ENCODE peak calls at places on chromosomes 16 and 17, in six cellular contexts. N, Q, Y, T, O and G are unnamed samples.

GRCh38 chr17:1323336-1323735 is 43.9 kb downstream of the TRARG1 start:
- DNase-seq in N (no peak), Q (no peak), Y (no peak), T (no peak), O (no peak), G (no peak)

GRCh38 chr16:70689970-70690905 is 4.4 kb upstream of the MTSS2 start:
- DNase-seq in N (no peak), Q (no peak), Y (no peak), T (no peak), O (no peak), G (no peak)

GRCh38 chr17:16027708-16028584 is 28.3 kb downstream of the TTC19 start:
- DNase-seq in N (peak), Q (no peak), Y (peak), T (peak), O (peak), G (peak)

GRCh38 chr16:82063456-82064082 is 28.5 kb downstream of the HSD17B2 start:
- DNase-seq in N (no peak), Q (no peak), Y (no peak), T (no peak), O (peak), G (no peak)

GRCh38 chr17:28031174-28031573 is 11.3 kb upstream of the NLK start:
- DNase-seq in N (no peak), Q (no peak), Y (no peak), T (no peak), O (no peak), G (no peak)

GRCh38 chr17:49486012-49486641 is 9.0 kb upstream of the NGFR start:
- DNase-seq in N (no peak), Q (peak), Y (no peak), T (no peak), O (no peak), G (no peak)

GRCh38 chr17:78583091-78583490 is 5.9 kb upstream of the DNAH17 start:
- DNase-seq in N (peak), Q (no peak), Y (no peak), T (no peak), O (no peak), G (no peak)

GRCh38 chr16:4465977-4466779 is 8.2 kb downstream of the NMRAL1 start:
- DNase-seq in N (no peak), Q (no peak), Y (no peak), T (no peak), O (no peak), G (no peak)

GRCh38 chr17:77371117-77371887 is 230.5 kb downstream of the SEC14L1 start:
- DNase-seq in N (no peak), Q (no peak), Y (no peak), T (no peak), O (no peak), G (no peak)

GRCh38 chr17:35189291-35189690 is 4.9 kb downstream of the SLC35G3 start:
- DNase-seq in N (no peak), Q (no peak), Y (no peak), T (no peak), O (no peak), G (no peak)

GRCh38 chr17:50221500-50222480 is 20.4 kb upstream of the COL1A1 start:
- DNase-seq in N (no peak), Q (no peak), Y (no peak), T (no peak), O (no peak), G (no peak)

GRCh38 chr16:59988591-59988990 is 1254.5 kb upstream of the GOT2 start:
- DNase-seq in N (no peak), Q (no peak), Y (no peak), T (no peak), O (no peak), G (no peak)

GRCh38 chr16:65176603-65177002 is 54.7 kb upstream of the CDH11 start:
- DNase-seq in N (no peak), Q (no peak), Y (no peak), T (no peak), O (no peak), G (no peak)

DNA sequence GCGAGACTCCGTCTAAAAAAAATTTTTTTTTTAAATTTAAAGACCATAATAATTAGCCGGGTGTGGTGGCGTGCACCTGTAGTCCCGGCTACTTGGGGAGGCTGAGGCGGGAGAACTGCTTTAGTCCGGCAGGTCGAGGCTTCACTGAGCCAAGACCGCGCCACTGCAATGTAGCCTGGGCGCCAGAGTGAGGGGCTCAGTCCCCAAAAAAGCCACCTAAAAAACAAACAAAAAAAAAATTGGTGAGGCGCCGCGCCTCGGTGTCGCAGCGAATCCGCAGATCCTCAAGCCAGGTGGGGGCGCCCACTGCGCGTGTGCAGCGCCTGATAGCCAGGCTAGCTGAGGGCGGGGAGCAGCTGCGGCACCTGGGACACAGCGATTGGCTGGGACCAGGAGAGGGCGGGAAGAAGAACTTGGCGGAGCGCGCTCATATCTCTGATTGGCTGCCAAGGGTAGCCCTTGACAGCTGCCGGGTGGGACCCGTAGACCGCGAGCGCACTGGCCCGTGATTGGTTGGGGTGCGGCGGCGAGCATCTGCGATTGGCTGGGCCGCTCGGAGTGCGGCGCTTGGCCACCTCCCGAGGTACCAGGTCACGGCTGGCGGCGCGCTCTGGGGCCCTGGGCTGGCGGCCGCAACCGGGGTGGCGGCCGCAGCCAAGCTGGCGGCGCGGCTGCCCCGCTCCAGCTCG is 9.0 kb upstream of the CLDN9 start:
- DNase-seq in N (peak), Q (peak), Y (peak), T (peak), O (peak), G (peak)
- TF ChIP-seq POLR2AphosphoS5 in N (no peak), Q (no peak), Y (no peak), T (no peak), O (no peak), G (no peak)

DNA sequence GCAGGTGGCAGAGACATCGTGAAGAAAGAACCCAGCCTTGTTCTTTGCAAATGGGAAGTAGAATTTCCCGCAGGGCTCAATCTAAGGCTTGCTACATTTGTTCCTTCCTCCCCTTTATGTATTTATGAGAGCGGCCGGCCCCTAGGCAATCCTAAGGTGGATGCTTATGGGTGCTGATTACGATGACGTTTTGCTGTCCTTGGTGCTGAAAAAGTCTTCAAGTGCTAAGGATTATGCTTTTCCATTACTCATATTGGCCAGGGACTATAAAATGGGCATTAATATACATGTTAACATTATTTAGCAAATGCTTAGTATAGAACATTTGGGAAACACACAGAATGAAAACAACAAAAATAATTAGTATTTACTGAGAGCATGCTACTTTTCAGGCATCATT is 313.3 kb upstream of the XYLT1 start:
- DNase-seq in N (peak), Q (no peak), Y (no peak), T (no peak), O (peak), G (no peak)
- TF ChIP-seq TAF1 in N (no peak), Q (no peak), Y (no peak), T (no peak), O (no peak), G (no peak)

GRCh38 chr17:64781394-64781793 is 119.3 kb upstream of the SMURF2 start:
- DNase-seq in N (no peak), Q (no peak), Y (no peak), T (no peak), O (no peak), G (peak)
- TF ChIP-seq POLR2A in N (no peak), Q (no peak), Y (no peak), T (no peak), O (no peak), G (no peak)

GRCh38 chr16:55559933-55560516 is 6.5 kb upstream of the CAPNS2 start:
- DNase-seq in N (no peak), Q (no peak), Y (no peak), T (no peak), O (no peak), G (no peak)
- TF ChIP-seq POLR2AphosphoS5 in N (no peak), Q (no peak), Y (no peak), T (no peak), O (no peak), G (no peak)

GRCh38 chr17:4553669-4554068 is 1.5 kb downstream of the MYBBP1A start:
- DNase-seq in N (no peak), Q (no peak), Y (no peak), T (no peak), O (no peak), G (no peak)
- TF ChIP-seq TAF1 in N (no peak), Q (no peak), Y (no peak), T (no peak), O (no peak), G (no peak)

DNA sequence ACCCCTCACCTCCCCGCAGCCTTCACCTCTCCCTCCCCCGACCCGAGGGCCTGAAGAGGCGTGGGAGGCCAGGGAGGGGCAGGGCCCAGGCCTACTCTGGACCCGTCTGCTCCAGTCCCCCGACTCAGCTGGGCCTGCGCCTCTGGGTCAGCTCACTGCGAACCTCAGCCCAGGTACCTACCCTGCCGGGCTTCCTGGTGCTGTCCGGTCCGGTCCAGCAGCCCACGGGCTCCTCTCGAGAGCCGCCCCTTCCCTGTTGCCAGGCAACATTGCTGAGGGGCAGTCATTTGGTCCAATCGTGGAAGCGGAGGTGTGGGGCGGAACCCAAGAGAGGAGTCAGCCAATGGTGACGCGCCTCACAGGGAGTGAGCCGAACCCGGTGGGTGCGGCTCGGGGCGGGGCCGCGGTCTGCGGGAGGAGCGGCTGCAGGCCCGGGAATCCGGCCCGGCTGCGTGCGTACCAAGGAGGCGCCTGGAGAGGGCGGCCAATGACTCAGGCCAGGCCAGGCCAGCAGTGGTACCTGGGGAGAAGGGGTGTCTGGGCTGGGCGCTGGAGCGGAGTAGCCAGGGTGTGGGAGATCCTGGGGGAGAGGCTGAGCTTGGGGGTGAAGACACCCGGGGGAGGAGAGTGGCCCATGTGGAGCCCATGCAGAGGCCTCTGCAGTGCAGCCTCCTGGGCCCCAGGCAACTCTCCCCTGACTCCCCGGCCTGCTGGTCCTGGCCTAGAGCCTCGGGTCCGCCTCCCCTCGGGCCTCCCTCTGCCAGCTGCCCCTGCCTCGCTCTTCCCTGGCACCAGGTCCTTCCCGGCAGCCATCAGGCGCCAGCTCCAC is at the start of gene MEAK7:
- DNase-seq in N (peak), Q (peak), Y (peak), T (peak), O (peak), G (peak)
- TF ChIP-seq POLR2A in N (peak), Q (peak), Y (peak), T (peak), O (peak), G (no peak)

DNA sequence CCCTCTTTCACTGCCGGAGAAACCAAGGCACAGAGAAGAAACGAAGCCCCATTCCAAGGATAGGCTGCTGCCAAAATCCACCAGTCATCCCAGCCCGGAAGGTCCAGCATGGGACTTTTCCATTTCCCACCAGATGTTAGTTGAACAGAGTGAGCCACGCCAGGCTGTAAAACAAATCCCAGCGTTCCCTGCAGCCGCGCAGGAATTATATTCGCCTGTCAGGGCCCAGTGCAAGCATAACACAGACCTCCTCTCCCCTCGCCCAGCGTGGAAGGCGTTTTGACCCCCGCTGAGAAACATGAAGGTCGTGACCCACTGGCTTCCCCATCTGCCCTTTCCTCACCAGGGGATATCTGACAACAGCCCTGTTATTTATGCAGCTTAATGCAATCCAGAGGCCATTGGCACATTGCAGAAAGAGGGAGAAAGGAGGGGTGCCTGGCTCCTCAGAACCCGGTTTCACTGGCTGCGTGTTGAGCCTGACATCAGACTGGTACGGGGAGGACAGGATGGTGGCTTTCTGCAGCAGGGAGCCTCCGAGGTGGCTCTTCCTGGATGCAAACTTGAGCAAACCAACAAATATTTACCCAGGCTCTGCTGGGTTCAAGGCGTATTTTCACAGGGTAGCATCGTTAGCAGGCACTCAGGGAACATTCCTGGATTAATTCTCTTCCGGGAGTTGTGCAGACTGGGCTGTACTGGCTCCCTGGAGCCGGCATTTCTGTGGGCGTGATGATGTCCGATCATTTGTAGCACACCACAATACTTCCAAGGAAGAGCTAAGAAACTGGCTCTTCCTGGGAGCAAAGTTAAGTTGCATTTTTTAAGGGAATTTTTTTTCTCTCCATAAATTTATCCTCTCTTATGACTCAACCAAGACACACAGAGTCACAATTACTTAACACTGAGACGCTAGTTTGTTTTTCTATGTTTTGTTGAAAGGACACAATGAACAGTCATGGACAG is 211.9 kb upstream of the FOXF1 start:
- DNase-seq in N (no peak), Q (no peak), Y (no peak), T (no peak), O (no peak), G (no peak)
- TF ChIP-seq POLR2AphosphoS5 in N (no peak), Q (no peak), Y (no peak), T (no peak), O (no peak), G (no peak)

GRCh38 chr16:12545792-12546342 is 257.8 kb downstream of the CPPED1 start:
- DNase-seq in N (no peak), Q (no peak), Y (no peak), T (peak), O (no peak), G (no peak)

GRCh38 chr16:12547608-12547922 is 256.1 kb downstream of the CPPED1 start:
- DNase-seq in N (no peak), Q (no peak), Y (no peak), T (no peak), O (no peak), G (no peak)

GRCh38 chr16:12551530-12551929 is 252.2 kb downstream of the CPPED1 start:
- DNase-seq in N (no peak), Q (no peak), Y (no peak), T (no peak), O (no peak), G (no peak)

GRCh38 chr16:12546918-12547607 is 256.6 kb downstream of the CPPED1 start:
- DNase-seq in N (no peak), Q (no peak), Y (peak), T (peak), O (no peak), G (no peak)

DNA sequence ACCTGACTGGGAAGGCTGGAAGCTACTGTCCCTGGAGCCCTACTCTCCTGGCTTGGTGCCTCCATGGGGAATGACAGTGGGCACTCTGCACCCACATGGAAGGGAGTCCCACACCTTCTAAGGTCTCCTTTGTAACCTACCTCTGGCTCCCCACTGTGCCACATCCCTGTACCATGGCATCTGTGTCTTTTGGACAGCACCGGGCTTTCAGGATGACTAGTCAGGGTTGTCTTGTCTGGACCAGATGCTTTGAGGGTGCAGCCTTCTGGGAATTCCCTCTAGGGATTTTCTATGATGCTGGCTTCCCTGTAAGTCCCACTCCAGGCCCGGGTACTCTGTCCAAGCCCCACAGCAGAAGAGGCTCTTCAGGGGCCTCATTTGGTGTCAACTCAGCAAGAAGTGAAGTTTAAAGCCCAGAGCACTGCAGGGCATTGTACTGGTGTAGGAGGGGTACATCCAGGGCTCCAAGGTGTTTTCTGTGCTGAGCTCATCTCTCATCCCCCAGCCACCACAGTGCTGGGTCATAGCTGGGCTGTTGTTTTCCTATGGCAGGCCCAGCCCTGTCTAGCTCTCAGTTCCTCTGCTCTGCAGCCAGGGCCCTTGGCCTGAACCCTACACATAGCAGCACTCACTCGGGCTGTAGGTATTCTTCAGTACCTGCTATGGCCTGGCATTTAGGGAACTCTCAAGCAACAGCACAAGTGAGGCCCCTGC is 255.3 kb downstream of the CPPED1 start:
- DNase-seq in N (no peak), Q (no peak), Y (no peak), T (peak), O (no peak), G (no peak)
- TF ChIP-seq TAF1 in N (no peak), Q (no peak), Y (no peak), T (no peak), O (no peak), G (peak)

DNA sequence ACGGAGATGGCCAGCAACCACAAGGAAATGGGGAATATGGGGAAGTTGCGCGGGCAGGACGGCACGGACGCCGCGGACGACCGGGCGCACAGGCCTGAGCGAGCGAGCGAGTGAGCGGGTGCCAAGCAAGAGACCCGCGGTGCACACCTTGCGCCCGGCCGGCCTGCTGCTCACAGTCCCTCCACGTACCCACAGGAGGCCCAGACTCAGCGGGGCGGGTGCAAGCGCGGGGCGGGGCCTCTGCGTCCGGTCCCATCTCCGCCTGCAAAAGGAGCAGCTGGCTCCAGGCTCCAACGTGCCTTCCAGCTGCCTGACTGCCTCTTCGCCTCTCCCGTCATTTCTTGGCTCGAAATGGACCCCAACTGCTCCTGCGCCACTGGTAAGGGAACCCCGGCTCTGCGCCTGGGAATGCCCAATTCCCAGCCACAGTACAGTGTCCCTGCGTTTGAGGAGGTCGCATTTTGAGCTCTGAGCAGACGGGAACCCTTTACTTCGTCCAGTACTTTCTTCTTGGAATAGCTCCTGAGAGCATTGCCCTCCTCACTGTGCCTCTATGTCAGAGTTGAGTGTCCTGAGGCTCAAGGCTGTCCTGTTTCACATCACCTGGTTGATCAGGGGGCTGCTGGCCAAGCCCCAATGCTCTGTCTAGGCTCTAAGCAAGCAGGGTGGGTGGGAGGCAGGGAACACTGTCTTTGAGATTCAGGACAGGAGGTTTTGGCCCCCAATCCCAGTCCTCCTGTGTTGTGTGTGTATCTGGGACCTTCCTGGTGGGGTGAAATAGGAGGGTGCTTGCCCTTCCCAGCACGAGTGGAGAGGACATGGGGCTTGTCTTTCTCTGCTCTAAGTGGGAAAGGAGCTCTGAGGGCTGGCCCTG is 8.1 kb upstream of the MT1E start:
- DNase-seq in N (no peak), Q (no peak), Y (no peak), T (no peak), O (no peak), G (no peak)
- TF ChIP-seq POLR2A in N (no peak), Q (no peak), Y (no peak), T (no peak), O (no peak), G (no peak)

GRCh38 chr16:1364510-1364909 is 12.8 kb downstream of the GNPTG start:
- DNase-seq in N (no peak), Q (no peak), Y (no peak), T (no peak), O (no peak), G (no peak)
- TF ChIP-seq POLR2AphosphoS5 in N (no peak), Q (no peak), Y (no peak), T (no peak), O (no peak), G (no peak)